ENCODE peak calls at places on chromosomes 11 and 22, in six cellular contexts. R is stomach, E is prostate gland, I is spleen, M is suprapubic skin, N is GM12892. Q is an unnamed sample.

GRCh38 chr11:44618561-44619425 is 53.3 kb downstream of the CD82 start:
- DNase-seq in R (peak; percentile 20), E (no peak), I (peak; percentile 68), M (peak; percentile 64), N (no peak), Q (peak; percentile 35)

GRCh38 chr11:45857834-45858492 is 10.7 kb downstream of the CRY2 start:
- DNase-seq in R (peak; percentile 44), E (no peak), I (no peak), M (no peak), N (no peak), Q (no peak)

GRCh38 chr11:16226245-16226644 is 130.1 kb downstream of the SOX6 start:
- DNase-seq in R (peak; percentile 94), E (peak; percentile 77), I (no peak), M (no peak), N (no peak), Q (no peak)

GRCh38 chr11:100929377-100929776 is 200.2 kb downstream of the PGR start:
- DNase-seq in R (no peak), E (no peak), I (no peak), M (no peak), N (no peak), Q (no peak)

GRCh38 chr11:107271425-107271824 is 186.2 kb downstream of the CWF19L2 start:
- DNase-seq in R (no peak), E (no peak), I (no peak), M (no peak), N (no peak), Q (no peak)

GRCh38 chr11:28343304-28344233 is 235.4 kb downstream of the METTL15 start:
- DNase-seq in R (peak; percentile 27), E (no peak), I (no peak), M (no peak), N (no peak), Q (no peak)

GRCh38 chr22:19463491-19464469 is 15.2 kb downstream of the UFD1 start:
- DNase-seq in R (no peak), E (no peak), I (no peak), M (no peak), N (no peak), Q (no peak)

GRCh38 chr22:39960791-39961746 is 872 bp downstream of the TMA7B start:
- DNase-seq in R (peak; percentile 40), E (no peak), I (peak; percentile 80), M (no peak), N (peak; percentile 58), Q (no peak)

GRCh38 chr11:44000731-44001130 is 47.0 kb upstream of the ACCSL start:
- DNase-seq in R (no peak), E (no peak), I (no peak), M (no peak), N (no peak), Q (no peak)

GRCh38 chr11:3796346-3796745 is 1.0 kb downstream of the NUP98 start:
- DNase-seq in R (no peak), E (no peak), I (no peak), M (no peak), N (no peak), Q (no peak)

GRCh38 chr11:113550179-113550578 is 75.0 kb upstream of the DRD2 start:
- DNase-seq in R (no peak), E (no peak), I (no peak), M (no peak), N (no peak), Q (no peak)

GRCh38 chr11:117064275-117064674 is 34.0 kb downstream of the SIK3 start:
- DNase-seq in R (no peak), E (no peak), I (no peak), M (no peak), N (no peak), Q (no peak)

GRCh38 chr11:76822406-76822805 is 38.3 kb upstream of the ACER3 start:
- DNase-seq in R (no peak), E (no peak), I (no peak), M (no peak), N (no peak), Q (no peak)

GRCh38 chr11:8671242-8671641 is 11.2 kb downstream of the TRIM66 start:
- DNase-seq in R (no peak), E (no peak), I (no peak), M (no peak), N (no peak), Q (peak; percentile 77)

GRCh38 chr11:774873-775592 is 2.3 kb downstream of the GATD1 start:
- DNase-seq in R (no peak), E (no peak), I (peak; percentile 76), M (no peak), N (no peak), Q (no peak)

GRCh38 chr11:131737357-131737756 is 366.9 kb downstream of the NTM start:
- DNase-seq in R (no peak), E (no peak), I (no peak), M (no peak), N (no peak), Q (no peak)

GRCh38 chr22:30607300-30607930 is 441 bp downstream of the TCN2 start:
- DNase-seq in R (no peak), E (no peak), I (no peak), M (no peak), N (no peak), Q (no peak)

GRCh38 chr22:30610299-30610698 is 3.3 kb downstream of the TCN2 start:
- DNase-seq in R (no peak), E (no peak), I (no peak), M (no peak), N (no peak), Q (no peak)

GRCh38 chr22:30611197-30611596 is 4.2 kb downstream of the TCN2 start:
- DNase-seq in R (no peak), E (no peak), I (no peak), M (no peak), N (no peak), Q (no peak)

GRCh38 chr22:30607939-30608338 is 965 bp downstream of the TCN2 start:
- DNase-seq in R (no peak), E (no peak), I (no peak), M (no peak), N (no peak), Q (no peak)

DNA sequence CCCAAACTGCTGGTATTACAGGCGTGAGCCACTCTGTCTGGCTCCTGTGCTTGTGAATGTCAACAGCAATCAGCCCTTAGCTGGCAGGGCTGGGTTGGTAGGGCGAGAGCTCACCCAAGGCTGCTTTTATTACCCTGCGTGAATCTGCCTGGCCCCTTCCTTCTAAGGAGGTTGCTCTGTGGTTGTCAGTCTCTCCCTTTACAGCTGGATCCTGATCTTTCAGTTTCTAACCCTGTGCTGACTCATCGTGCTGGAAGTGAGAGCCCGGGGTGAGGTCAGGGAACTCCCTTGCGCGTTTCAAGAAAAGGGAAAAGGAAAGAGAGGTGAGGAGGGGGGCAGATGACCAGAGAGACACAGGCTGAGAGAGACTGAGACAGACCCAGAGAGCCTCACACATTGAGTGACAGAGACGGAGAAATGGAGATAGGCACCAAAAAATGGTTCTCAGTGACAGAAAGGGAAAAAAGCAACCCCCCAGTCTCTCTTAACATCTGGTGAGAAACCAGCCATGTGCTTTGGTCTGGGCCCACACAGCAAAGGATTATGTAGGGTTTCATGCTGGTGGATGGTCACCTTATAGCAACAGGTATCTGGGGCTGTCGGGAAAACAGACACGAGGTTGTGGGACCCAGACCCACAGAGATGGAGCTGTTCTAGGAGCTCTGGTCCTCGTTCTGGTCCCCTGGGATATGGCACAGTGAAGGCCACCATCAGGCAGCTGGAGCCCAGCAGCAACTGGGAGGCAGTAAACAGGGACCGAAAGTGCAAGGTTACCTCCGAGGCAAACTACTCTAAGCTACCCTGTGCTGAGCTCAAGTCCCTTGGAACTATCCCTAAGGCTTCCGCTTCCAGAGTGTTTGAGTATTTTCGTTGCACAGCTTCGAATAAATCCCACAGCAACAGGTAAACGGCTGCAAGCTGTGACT is 2.5 kb downstream of the TCN2 start:
- DNase-seq in R (peak; percentile 61), E (no peak), I (no peak), M (no peak), N (peak; percentile 55), Q (no peak)
- TF ChIP-seq POLR2AphosphoS5 in R (no peak), E (peak; percentile 42), I (peak; percentile 73), M (no peak), N (no peak), Q (no peak)

DNA sequence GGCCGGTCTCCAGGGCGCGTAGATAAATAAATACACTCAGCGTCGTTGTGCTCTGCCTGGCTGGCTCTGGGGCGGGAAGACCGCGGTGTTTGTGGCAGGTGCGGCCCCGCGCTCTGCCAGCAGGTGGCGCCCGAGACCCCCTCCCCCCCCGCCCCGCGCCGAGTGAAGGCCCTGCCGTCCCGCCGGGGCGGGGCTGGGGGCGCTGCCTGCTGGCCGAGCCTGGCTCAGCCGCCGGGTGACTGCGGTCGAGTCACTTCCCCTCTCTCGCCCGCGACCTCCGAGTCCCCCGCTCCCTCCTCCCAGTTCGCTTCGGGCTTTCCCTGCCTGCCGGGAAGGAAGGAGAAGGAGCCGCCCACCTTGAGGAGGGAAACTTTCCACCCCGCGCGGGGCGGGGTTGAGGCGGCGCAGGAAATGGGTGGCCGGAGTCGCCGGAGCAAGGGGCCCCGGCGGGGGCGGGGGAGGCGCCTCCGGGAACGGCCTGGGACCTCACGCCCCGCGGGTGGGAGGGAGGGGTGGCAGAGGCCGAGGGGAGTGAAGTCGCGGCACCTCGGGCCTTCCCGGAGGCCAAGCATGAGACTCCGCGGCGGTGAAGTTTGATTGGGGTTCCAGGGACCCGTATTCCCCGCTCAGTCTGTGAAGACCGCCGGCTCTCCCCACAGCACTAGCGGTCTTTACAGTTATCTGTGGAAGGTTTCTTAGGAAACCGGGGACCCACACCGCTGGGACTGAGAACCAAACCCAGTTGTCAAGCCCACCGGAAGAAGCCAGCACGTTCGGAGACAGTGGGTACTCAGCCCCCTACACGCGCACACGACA is 1.5 kb upstream of the EHBP1L1 start:
- DNase-seq in R (peak; percentile 89), E (peak; percentile 77), I (peak; percentile 99), M (peak; percentile 94), N (peak; percentile 96), Q (peak; percentile 72)
- TF ChIP-seq POLR2AphosphoS5 in R (peak; percentile 43), E (peak; percentile 68), I (peak; percentile 95), M (no peak), N (peak; percentile 52), Q (no peak)

DNA sequence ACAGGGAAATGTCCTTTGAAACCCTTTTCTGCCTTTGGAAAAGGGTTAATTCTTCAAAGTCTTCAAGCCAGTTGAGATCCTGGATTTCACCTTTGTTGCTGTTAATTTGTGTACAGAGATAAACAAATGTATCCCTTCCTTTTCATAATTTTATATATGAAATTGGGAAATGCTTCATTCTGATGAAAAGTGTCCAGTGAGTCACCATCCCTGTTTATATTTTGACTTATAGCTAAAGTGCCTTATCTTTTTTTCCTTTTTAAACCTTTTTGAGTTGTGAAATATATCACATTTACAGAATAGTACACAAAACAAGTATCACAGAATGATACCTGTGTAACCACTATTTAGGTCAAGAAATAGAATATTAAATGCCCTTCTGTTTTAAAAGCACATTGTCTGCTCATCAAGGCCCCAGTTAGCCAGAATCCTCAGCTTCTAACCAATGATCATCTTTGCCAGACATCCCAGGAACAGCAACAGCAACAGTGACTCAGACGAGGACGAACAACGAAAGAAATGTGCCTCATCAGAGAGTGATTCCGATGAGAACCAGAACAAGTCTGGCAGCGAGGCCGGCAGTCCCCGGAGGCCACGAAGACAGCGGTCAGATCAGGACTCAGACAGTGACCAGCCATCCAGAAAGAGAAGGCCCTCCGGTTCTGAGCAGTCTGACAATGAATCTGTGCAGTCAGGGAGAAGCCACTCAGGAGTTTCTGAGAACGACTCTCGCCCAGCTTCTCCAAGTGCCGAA is 27.3 kb downstream of the CTR9 start:
- DNase-seq in R (no peak), E (no peak), I (no peak), M (no peak), N (no peak), Q (no peak)
- TF ChIP-seq POLR2AphosphoS5 in R (no peak), E (no peak), I (no peak), M (no peak), N (no peak), Q (no peak)

DNA sequence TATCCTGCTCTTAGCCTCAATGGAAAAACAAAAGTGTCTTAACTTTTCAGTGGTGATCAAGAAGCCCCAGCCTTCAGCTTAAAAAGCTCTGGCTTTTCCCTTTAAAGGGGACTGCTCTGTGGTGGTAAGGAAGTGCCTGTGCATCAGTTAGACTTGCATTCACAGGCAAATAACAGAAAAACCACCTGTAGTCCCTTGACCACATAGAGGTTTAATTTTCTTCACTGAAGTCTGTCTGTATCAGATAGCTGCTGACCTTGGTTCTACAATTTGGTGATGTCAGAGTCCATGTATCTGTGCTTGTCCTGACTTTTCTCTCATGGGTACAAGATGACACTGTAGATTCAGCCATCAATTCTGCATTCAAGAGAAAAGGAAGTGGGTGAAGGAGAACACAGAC is 43.0 kb upstream of the RDX start:
- DNase-seq in R (no peak), E (no peak), I (no peak), M (no peak), N (no peak), Q (no peak)
- TF ChIP-seq POLR2AphosphoS5 in R (no peak), E (no peak), I (no peak), M (no peak), N (no peak), Q (no peak)

Q was measured in H1.